ENCODE peak calls at places on chromosome 6, in seven cellular contexts. N is hepatocyte, L is fibroblast of lung, V is PC-3, U is aorta, H is colonic mucosa, Q is prostate gland. R is an unnamed sample.

GRCh38 chr6:144152334-144152900 is 2.1 kb downstream of the STX11 start:
- DNase-seq in N (no peak), L (no peak), V (no peak), U (no peak), H (no peak), Q (no peak), R (peak; percentile 50)

GRCh38 chr6:14321992-14322772 is 204.6 kb downstream of the CD83 start:
- DNase-seq in N (peak; percentile 19), L (peak; percentile 4), V (peak; percentile 34), U (no peak), H (peak; percentile 24), Q (no peak), R (peak; percentile 10)

GRCh38 chr6:161303628-161304340 is 29.9 kb upstream of the AGPAT4 start:
- DNase-seq in N (no peak), L (peak; percentile 78), V (peak; percentile 70), U (no peak), H (no peak), Q (no peak), R (peak; percentile 72)

GRCh38 chr6:317068-317451 is 24.8 kb downstream of the DUSP22 start:
- DNase-seq in N (no peak), L (no peak), V (no peak), U (no peak), H (no peak), Q (no peak), R (no peak)

GRCh38 chr6:48087448-48087847 is 23.5 kb downstream of the PTCHD4 start:
- DNase-seq in N (peak; percentile 21), L (peak; percentile 74), V (peak; percentile 68), U (no peak), H (no peak), Q (no peak), R (peak; percentile 56)

GRCh38 chr6:32113386-32114352 is 4.5 kb upstream of the TNXB start:
- DNase-seq in N (peak; percentile 82), L (peak; percentile 99), V (peak; percentile 85), U (peak; percentile 94), H (peak; percentile 65), Q (no peak), R (no peak)

GRCh38 chr6:14294270-14294951 is 176.8 kb downstream of the CD83 start:
- DNase-seq in N (no peak), L (no peak), V (no peak), U (no peak), H (no peak), Q (no peak), R (no peak)

GRCh38 chr6:101543796-101544195 is 150.3 kb downstream of the GRIK2 start:
- DNase-seq in N (no peak), L (no peak), V (no peak), U (no peak), H (no peak), Q (no peak), R (no peak)

GRCh38 chr6:159692303-159693127 is 526 bp downstream of the SOD2 start:
- DNase-seq in N (peak; percentile 67), L (peak; percentile 47), V (peak; percentile 36), U (peak; percentile 85), H (peak; percentile 66), Q (peak; percentile 54), R (peak; percentile 54)

GRCh38 chr6:79868098-79868722 is 79.1 kb downstream of the ELOVL4 start:
- DNase-seq in N (peak; percentile 87), L (peak; percentile 76), V (peak; percentile 80), U (no peak), H (peak; percentile 55), Q (peak; percentile 25), R (peak; percentile 74)

GRCh38 chr6:95292011-95292410 is 285.3 kb upstream of the MANEA start:
- DNase-seq in N (no peak), L (no peak), V (no peak), U (no peak), H (no peak), Q (no peak), R (no peak)

GRCh38 chr6:3913077-3913957 is 64.1 kb downstream of the FAM50B start:
- DNase-seq in N (peak; percentile 77), L (peak; percentile 97), V (peak; percentile 99), U (no peak), H (peak; percentile 35), Q (peak; percentile 90), R (peak; percentile 99)

GRCh38 chr6:5384276-5384675 is 123.0 kb downstream of the FARS2 start:
- DNase-seq in N (no peak), L (no peak), V (no peak), U (no peak), H (no peak), Q (no peak), R (no peak)

GRCh38 chr6:143294265-143294664 is 156.2 kb downstream of the ADAT2 start:
- DNase-seq in N (no peak), L (no peak), V (no peak), U (no peak), H (no peak), Q (no peak), R (no peak)

GRCh38 chr6:138229663-138230194 is 11.4 kb upstream of the PBOV1 start:
- DNase-seq in N (no peak), L (no peak), V (no peak), U (no peak), H (no peak), Q (no peak), R (no peak)

DNA sequence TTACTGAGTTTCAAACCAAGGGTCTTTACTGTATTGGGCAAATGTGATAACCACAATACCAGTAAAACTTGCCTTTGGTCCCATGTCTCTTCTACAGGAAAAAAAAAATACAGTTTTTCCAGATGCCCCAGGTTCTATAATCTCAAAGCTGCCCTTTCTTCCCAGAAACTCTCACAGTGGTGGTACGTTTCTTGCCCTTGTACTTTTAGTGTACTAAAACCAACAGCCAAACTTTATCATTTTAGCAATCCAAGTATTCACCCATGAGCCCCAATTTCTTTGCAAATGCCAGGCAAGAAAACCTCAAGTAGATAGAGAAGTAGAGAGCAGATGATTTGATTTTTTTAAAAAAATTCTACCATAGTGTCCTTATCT is 157.8 kb downstream of the OR2B2 start:
- DNase-seq in N (no peak), L (no peak), V (no peak), U (no peak), H (no peak), Q (no peak), R (no peak)
- H3K4me3 ChIP-seq in N (no peak overlapping the region), L (peak overlapping the region; percentile 54), V (peak overlapping the region; percentile 82), U (peak overlapping the region; percentile 9), H (peak overlapping the region; percentile 71), Q (peak overlapping the region; percentile 19), R (peak overlapping the region; percentile 55)

DNA sequence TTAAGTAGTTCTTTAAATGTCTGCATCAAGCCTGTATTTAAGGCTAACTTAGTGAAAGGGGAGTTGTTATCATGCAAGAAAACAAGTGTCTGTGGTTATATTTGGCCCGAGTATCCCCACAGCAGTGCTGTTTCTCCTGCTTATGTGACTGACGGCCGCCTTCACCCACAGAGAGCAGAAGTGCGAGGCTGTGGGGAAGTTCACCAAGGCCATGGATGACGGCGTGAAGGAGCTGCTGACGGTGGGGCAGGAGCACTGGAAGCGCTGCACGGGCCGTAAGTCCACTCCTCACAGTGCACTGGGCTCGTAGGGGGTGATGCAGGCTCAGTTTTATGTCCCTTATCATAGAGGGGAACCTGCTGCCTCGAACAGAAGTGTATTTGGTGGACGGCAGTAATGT is 53.2 kb upstream of the SYNJ2 start:
- DNase-seq in N (no peak), L (no peak), V (no peak), U (no peak), H (no peak), Q (no peak), R (no peak)
- H3K36me3 ChIP-seq in N (no peaks in the 10 kb centered on the region), L (peaks cover 17% of the 10 kb centered on the region), V (peaks cover 13% of the 10 kb centered on the region), U (peaks cover 17% of the 10 kb centered on the region), H (no peaks in the 10 kb centered on the region), Q (peaks cover 7% of the 10 kb centered on the region), R (peaks cover 22% of the 10 kb centered on the region)

GRCh38 chr6:36666726-36667591 is 11.6 kb upstream of the CDKN1A start:
- DNase-seq in N (peak; percentile 78), L (peak; percentile 97), V (peak; percentile 47), U (peak; percentile 91), H (peak; percentile 63), Q (peak; percentile 79), R (peak; percentile 99)
- H3K4me3 ChIP-seq in N (no peak overlapping the region), L (no peak overlapping the region), V (no peak overlapping the region), U (no peak overlapping the region), H (no peak overlapping the region), Q (no peak overlapping the region), R (no peak overlapping the region)

GRCh38 chr6:43444601-43445000 is 10.7 kb downstream of the DLK2 start:
- DNase-seq in N (peak; percentile 3), L (no peak), V (no peak), U (no peak), H (no peak), Q (no peak), R (no peak)
- H3K36me3 ChIP-seq in N (no peaks in the 10 kb centered on the region), L (peaks cover 9% of the 10 kb centered on the region), V (peaks cover 9% of the 10 kb centered on the region), U (peaks cover 15% of the 10 kb centered on the region), H (peaks cover 9% of the 10 kb centered on the region), Q (peaks cover 4% of the 10 kb centered on the region), R (peaks cover 38% of the 10 kb centered on the region)

GRCh38 chr6:33744001-33744848 is 2.5 kb downstream of the IP6K3 start:
- DNase-seq in N (peak; percentile 82), L (peak; percentile 75), V (peak; percentile 73), U (peak; percentile 90), H (peak; percentile 85), Q (peak; percentile 85), R (peak; percentile 97)
- H3K4me3 ChIP-seq in N (no peak overlapping the region), L (no peak overlapping the region), V (no peak overlapping the region), U (no peak overlapping the region), H (no peak overlapping the region), Q (no peak overlapping the region), R (no peak overlapping the region)